ENCODE peak calls at places on chromosomes 16 and 17, in six cellular contexts. W, B, U, C, E and D are unnamed samples.
A peak's percentile ranks its signal among the peaks of the same experiment; 100 is the strongest.

GRCh38 chr16:14003119-14003570 is 68.0 kb upstream of the MRTFB start:
- DNase-seq in W (no peak), B (peak; percentile 7), U (no peak), C (peak; percentile 66), E (peak; percentile 77), D (peak; percentile 84)

GRCh38 chr17:19304209-19304608 is 58.3 kb downstream of the B9D1 start:
- DNase-seq in W (no peak), B (peak; percentile 63), U (no peak), C (no peak), E (peak; percentile 79), D (peak; percentile 73)

GRCh38 chr17:82257473-82257872 is 16.0 kb downstream of the CSNK1D start:
- DNase-seq in W (no peak), B (no peak), U (no peak), C (no peak), E (peak; percentile 33), D (peak; percentile 66)

GRCh38 chr16:1641261-1641660 is 29.1 kb downstream of the CRAMP1 start:
- DNase-seq in W (no peak), B (no peak), U (no peak), C (no peak), E (no peak), D (no peak)

GRCh38 chr16:58345574-58346354 is 46.5 kb upstream of the GINS3 start:
- DNase-seq in W (no peak), B (no peak), U (no peak), C (no peak), E (no peak), D (peak; percentile 6)

GRCh38 chr16:22162658-22163009 is 328 bp downstream of the SDR42E2 start:
- DNase-seq in W (no peak), B (no peak), U (no peak), C (no peak), E (no peak), D (no peak)

GRCh38 chr17:41678411-41678906 is 10.2 kb upstream of the EIF1 start:
- DNase-seq in W (no peak), B (no peak), U (no peak), C (no peak), E (peak; percentile 37), D (no peak)

GRCh38 chr16:17470871-17471744 is at the start of gene XYLT1:
- DNase-seq in W (peak; percentile 72), B (no peak), U (no peak), C (peak; percentile 49), E (peak; percentile 96), D (peak; percentile 100)

GRCh38 chr16:46673320-46674013 is 15.5 kb downstream of the VPS35 start:
- DNase-seq in W (no peak), B (no peak), U (peak; percentile 51), C (no peak), E (peak; percentile 50), D (peak; percentile 66)

GRCh38 chr17:62819511-62820221 is 11.6 kb upstream of the MARCHF10 start:
- DNase-seq in W (no peak), B (no peak), U (peak; percentile 71), C (peak; percentile 89), E (peak; percentile 99), D (peak; percentile 99)

GRCh38 chr17:77124192-77124908 is 16.4 kb upstream of the SEC14L1 start:
- DNase-seq in W (no peak), B (no peak), U (peak; percentile 79), C (no peak), E (peak; percentile 85), D (peak; percentile 71)

GRCh38 chr17:1492249-1493206 is at the start of gene MYO1C:
- DNase-seq in W (peak; percentile 65), B (no peak), U (no peak), C (no peak), E (no peak), D (no peak)

GRCh38 chr16:13612623-13613022 is 307.3 kb upstream of the ERCC4 start:
- DNase-seq in W (no peak), B (no peak), U (no peak), C (no peak), E (no peak), D (no peak)

GRCh38 chr16:4207683-4208528 is 34.0 kb downstream of the SRL start:
- DNase-seq in W (no peak), B (no peak), U (no peak), C (no peak), E (no peak), D (no peak)

GRCh38 chr17:36858119-36859002 is 78.9 kb upstream of the LHX1 start:
- DNase-seq in W (no peak), B (no peak), U (no peak), C (no peak), E (no peak), D (no peak)

GRCh38 chr16:65538945-65539344 is 417.1 kb upstream of the CDH11 start:
- DNase-seq in W (no peak), B (no peak), U (no peak), C (no peak), E (peak; percentile 83), D (peak; percentile 51)

GRCh38 chr17:28818705-28819295 is 23.8 kb downstream of the FAM222B start:
- DNase-seq in W (no peak), B (no peak), U (no peak), C (no peak), E (no peak), D (no peak)

GRCh38 chr16:9650284-9650683 is 531.9 kb downstream of the GRIN2A start:
- DNase-seq in W (no peak), B (no peak), U (no peak), C (no peak), E (no peak), D (no peak)

GRCh38 chr17:79826210-79826680 is 13.0 kb downstream of the CBX4 start:
- DNase-seq in W (no peak), B (no peak), U (no peak), C (no peak), E (no peak), D (no peak)

GRCh38 chr16:19582050-19582784 is 26.7 kb downstream of the VPS35L start:
- DNase-seq in W (no peak), B (no peak), U (no peak), C (no peak), E (no peak), D (no peak)

GRCh38 chr16:10731790-10732189 is 11.9 kb upstream of the NUBP1 start:
- DNase-seq in W (no peak), B (no peak), U (no peak), C (no peak), E (no peak), D (no peak)

GRCh38 chr16:88602091-88602490 is 31.9 kb downstream of the ZC3H18 start:
- DNase-seq in W (no peak), B (no peak), U (no peak), C (no peak), E (no peak), D (no peak)

GRCh38 chr17:53896047-53896446 is 73.3 kb downstream of the KIF2B start:
- DNase-seq in W (no peak), B (no peak), U (no peak), C (no peak), E (no peak), D (no peak)

GRCh38 chr17:53892222-53892621 is 69.5 kb downstream of the KIF2B start:
- DNase-seq in W (no peak), B (no peak), U (no peak), C (no peak), E (no peak), D (no peak)

GRCh38 chr17:53894591-53894990 is 71.9 kb downstream of the KIF2B start:
- DNase-seq in W (no peak), B (no peak), U (no peak), C (no peak), E (no peak), D (no peak)
- TF ChIP-seq CTCF in W (no peak), B (no peak), U (no peak), C (no peak), E (no peak), D (no peak)

GRCh38 chr17:40309938-40310510 is 1.0 kb downstream of the RARA start:
- DNase-seq in W (no peak), B (no peak), U (no peak), C (no peak), E (no peak), D (no peak)

GRCh38 chr17:40309031-40309937 is at the start of gene RARA:
- DNase-seq in W (no peak), B (no peak), U (no peak), C (no peak), E (peak; percentile 49), D (no peak)

GRCh38 chr17:40311575-40311974 is 2.6 kb downstream of the RARA start:
- DNase-seq in W (no peak), B (no peak), U (no peak), C (no peak), E (no peak), D (no peak)

GRCh38 chr17:40312131-40312731 is 3.3 kb downstream of the RARA start:
- DNase-seq in W (no peak), B (no peak), U (no peak), C (no peak), E (no peak), D (no peak)

GRCh38 chr17:40310882-40311391 is 2.0 kb downstream of the RARA start:
- DNase-seq in W (no peak), B (no peak), U (no peak), C (no peak), E (no peak), D (no peak)
- H3K4me3 ChIP-seq in W (no peak overlapping the region), B (no peak overlapping the region), U (no peak overlapping the region), C (no peak overlapping the region), E (no peak overlapping the region), D (no peak overlapping the region)

DNA sequence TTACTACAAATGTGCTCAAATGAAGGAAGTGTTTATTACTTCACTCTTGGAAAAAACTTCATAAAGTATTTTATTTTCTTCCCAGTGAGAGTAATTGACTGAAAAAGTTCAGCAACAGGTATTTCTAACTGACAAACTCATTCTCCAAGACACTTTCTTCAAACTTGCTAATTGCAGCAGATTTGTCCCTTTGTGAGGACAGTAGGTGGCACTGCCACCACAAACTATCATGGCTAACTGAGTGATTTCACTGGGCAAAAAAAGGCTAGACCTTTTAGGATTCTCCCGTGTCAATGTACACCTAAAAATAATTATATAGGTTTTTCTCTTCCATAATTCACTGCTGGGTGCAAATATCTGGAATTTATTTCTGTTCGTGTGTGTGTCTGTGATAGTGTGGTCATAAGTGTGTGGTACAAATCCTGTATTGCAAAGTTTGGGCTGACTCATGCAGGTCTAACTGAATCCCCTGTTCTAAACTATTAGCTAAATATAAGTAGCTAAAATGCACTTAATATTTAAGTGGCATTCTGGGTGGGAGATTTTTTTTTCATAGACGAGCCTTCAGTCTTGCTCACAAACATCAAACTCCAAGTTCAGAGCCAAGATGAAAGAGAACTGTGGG is 3.9 kb downstream of the HS3ST3A1 start:
- DNase-seq in W (no peak), B (no peak), U (peak; percentile 27), C (peak; percentile 29), E (peak; percentile 69), D (peak; percentile 75)
- TF ChIP-seq CTCF in W (no peak), B (no peak), U (peak; percentile 59), C (peak; percentile 59), E (peak; percentile 50), D (peak; percentile 69)

GRCh38 chr16:12060751-12061150 is 84.2 kb downstream of the SNX29 start:
- DNase-seq in W (no peak), B (no peak), U (no peak), C (no peak), E (no peak), D (no peak)

GRCh38 chr16:12062343-12063003 is 85.9 kb downstream of the SNX29 start:
- DNase-seq in W (no peak), B (peak; percentile 51), U (peak; percentile 4), C (peak; percentile 52), E (peak; percentile 87), D (peak; percentile 94)

GRCh38 chr16:12057276-12057675 is 80.7 kb downstream of the SNX29 start:
- DNase-seq in W (no peak), B (no peak), U (no peak), C (no peak), E (peak; percentile 22), D (peak; percentile 88)

GRCh38 chr16:12061336-12062055 is 85.0 kb downstream of the SNX29 start:
- DNase-seq in W (no peak), B (no peak), U (no peak), C (no peak), E (peak; percentile 47), D (peak; percentile 37)

GRCh38 chr16:12059216-12059769 is 82.8 kb downstream of the SNX29 start:
- DNase-seq in W (no peak), B (no peak), U (no peak), C (no peak), E (no peak), D (no peak)
- H3K4me3 ChIP-seq in W (no peak overlapping the region), B (no peak overlapping the region), U (no peak overlapping the region), C (no peak overlapping the region), E (no peak overlapping the region), D (no peak overlapping the region)